ENCODE peak calls at places on chromosomes 12 and 14, in ten cellular contexts. One of them, this sample, is unnamed.
A peak's percentile ranks its signal among the peaks of the same experiment; 100 is the strongest.

GRCh38 chr12:105805730-105806390 is 332.9 kb downstream of the NUAK1 start:
- DNase-seq in esophagus muscularis mucosa: peak; percentile 19
- DNase-seq in HAP-1: no peak
- DNase-seq in IMR-90: no peak
- DNase-seq in tibial artery: no peak
- DNase-seq in cardiac muscle cell: no peak
- DNase-seq in lower leg skin: no peak
- DNase-seq in heart left ventricle: no peak
- DNase-seq in OCI-LY7: no peak
- DNase-seq in CD8-positive, alpha-beta memory T cell: no peak
- DNase-seq in this sample: no peak

GRCh38 chr12:51901881-51902280 is 5.4 kb upstream of the ACVRL1 start:
- DNase-seq in esophagus muscularis mucosa: no peak
- DNase-seq in HAP-1: no peak
- DNase-seq in IMR-90: no peak
- DNase-seq in tibial artery: no peak
- DNase-seq in cardiac muscle cell: no peak
- DNase-seq in lower leg skin: no peak
- DNase-seq in heart left ventricle: no peak
- DNase-seq in OCI-LY7: no peak
- DNase-seq in CD8-positive, alpha-beta memory T cell: no peak
- DNase-seq in this sample: no peak

GRCh38 chr12:27424631-27425230 is 21.8 kb upstream of the SMCO2 start:
- DNase-seq in esophagus muscularis mucosa: no peak
- DNase-seq in HAP-1: no peak
- DNase-seq in IMR-90: peak; percentile 58
- DNase-seq in tibial artery: no peak
- DNase-seq in cardiac muscle cell: peak; percentile 88
- DNase-seq in lower leg skin: no peak
- DNase-seq in heart left ventricle: peak; percentile 26
- DNase-seq in OCI-LY7: peak; percentile 41
- DNase-seq in CD8-positive, alpha-beta memory T cell: no peak
- DNase-seq in this sample: peak; percentile 75

GRCh38 chr14:75306917-75307699 is 28.5 kb downstream of the FOS start:
- DNase-seq in esophagus muscularis mucosa: no peak
- DNase-seq in HAP-1: peak; percentile 29
- DNase-seq in IMR-90: peak; percentile 19
- DNase-seq in tibial artery: no peak
- DNase-seq in cardiac muscle cell: no peak
- DNase-seq in lower leg skin: no peak
- DNase-seq in heart left ventricle: no peak
- DNase-seq in OCI-LY7: peak; percentile 87
- DNase-seq in CD8-positive, alpha-beta memory T cell: no peak
- DNase-seq in this sample: peak; percentile 70

GRCh38 chr14:36973806-36974442 is 198.5 kb downstream of the SLC25A21 start:
- DNase-seq in esophagus muscularis mucosa: no peak
- DNase-seq in HAP-1: no peak
- DNase-seq in IMR-90: peak; percentile 83
- DNase-seq in tibial artery: no peak
- DNase-seq in cardiac muscle cell: no peak
- DNase-seq in lower leg skin: no peak
- DNase-seq in heart left ventricle: no peak
- DNase-seq in OCI-LY7: no peak
- DNase-seq in CD8-positive, alpha-beta memory T cell: no peak
- DNase-seq in this sample: no peak

GRCh38 chr14:43141636-43142191 is 1365.4 kb downstream of the FSCB start:
- DNase-seq in esophagus muscularis mucosa: no peak
- DNase-seq in HAP-1: no peak
- DNase-seq in IMR-90: no peak
- DNase-seq in tibial artery: no peak
- DNase-seq in cardiac muscle cell: no peak
- DNase-seq in lower leg skin: no peak
- DNase-seq in heart left ventricle: no peak
- DNase-seq in OCI-LY7: no peak
- DNase-seq in CD8-positive, alpha-beta memory T cell: no peak
- DNase-seq in this sample: no peak

GRCh38 chr12:110022980-110023633 is 23.9 kb downstream of the ANKRD13A start:
- DNase-seq in esophagus muscularis mucosa: no peak
- DNase-seq in HAP-1: no peak
- DNase-seq in IMR-90: peak; percentile 88
- DNase-seq in tibial artery: no peak
- DNase-seq in cardiac muscle cell: peak; percentile 56
- DNase-seq in lower leg skin: no peak
- DNase-seq in heart left ventricle: no peak
- DNase-seq in OCI-LY7: no peak
- DNase-seq in CD8-positive, alpha-beta memory T cell: no peak
- DNase-seq in this sample: no peak

GRCh38 chr14:91284791-91285548 is 40.5 kb upstream of the GPR68 start:
- DNase-seq in esophagus muscularis mucosa: no peak
- DNase-seq in HAP-1: no peak
- DNase-seq in IMR-90: no peak
- DNase-seq in tibial artery: no peak
- DNase-seq in cardiac muscle cell: no peak
- DNase-seq in lower leg skin: no peak
- DNase-seq in heart left ventricle: no peak
- DNase-seq in OCI-LY7: peak; percentile 85
- DNase-seq in CD8-positive, alpha-beta memory T cell: no peak
- DNase-seq in this sample: no peak

GRCh38 chr12:75488553-75488952 is 8.0 kb downstream of the GLIPR1 start:
- DNase-seq in esophagus muscularis mucosa: no peak
- DNase-seq in HAP-1: peak; percentile 52
- DNase-seq in IMR-90: peak; percentile 56
- DNase-seq in tibial artery: no peak
- DNase-seq in cardiac muscle cell: peak; percentile 70
- DNase-seq in lower leg skin: no peak
- DNase-seq in heart left ventricle: no peak
- DNase-seq in OCI-LY7: peak; percentile 36
- DNase-seq in CD8-positive, alpha-beta memory T cell: no peak
- DNase-seq in this sample: peak; percentile 64

GRCh38 chr14:36021030-36021422 is 155.5 kb downstream of the PTCSC3 start:
- DNase-seq in esophagus muscularis mucosa: no peak
- DNase-seq in HAP-1: no peak
- DNase-seq in IMR-90: no peak
- DNase-seq in tibial artery: no peak
- DNase-seq in cardiac muscle cell: no peak
- DNase-seq in lower leg skin: no peak
- DNase-seq in heart left ventricle: no peak
- DNase-seq in OCI-LY7: no peak
- DNase-seq in CD8-positive, alpha-beta memory T cell: no peak
- DNase-seq in this sample: no peak

GRCh38 chr14:105398726-105399440 is 545 bp downstream of the TEX22 start:
- DNase-seq in esophagus muscularis mucosa: no peak
- DNase-seq in HAP-1: peak; percentile 71
- DNase-seq in IMR-90: peak; percentile 11
- DNase-seq in tibial artery: no peak
- DNase-seq in cardiac muscle cell: no peak
- DNase-seq in lower leg skin: no peak
- DNase-seq in heart left ventricle: no peak
- DNase-seq in OCI-LY7: peak; percentile 67
- DNase-seq in CD8-positive, alpha-beta memory T cell: peak; percentile 21
- DNase-seq in this sample: peak; percentile 87

GRCh38 chr14:102541771-102542170 is 32.2 kb upstream of the ANKRD9 start:
- DNase-seq in esophagus muscularis mucosa: no peak
- DNase-seq in HAP-1: no peak
- DNase-seq in IMR-90: no peak
- DNase-seq in tibial artery: no peak
- DNase-seq in cardiac muscle cell: no peak
- DNase-seq in lower leg skin: no peak
- DNase-seq in heart left ventricle: no peak
- DNase-seq in OCI-LY7: no peak
- DNase-seq in CD8-positive, alpha-beta memory T cell: no peak
- DNase-seq in this sample: no peak

GRCh38 chr14:23729720-23730387 is 93.7 kb downstream of the DHRS2 start:
- DNase-seq in esophagus muscularis mucosa: no peak
- DNase-seq in HAP-1: no peak
- DNase-seq in IMR-90: no peak
- DNase-seq in tibial artery: no peak
- DNase-seq in cardiac muscle cell: no peak
- DNase-seq in lower leg skin: no peak
- DNase-seq in heart left ventricle: no peak
- DNase-seq in OCI-LY7: no peak
- DNase-seq in CD8-positive, alpha-beta memory T cell: no peak
- DNase-seq in this sample: peak; percentile 4

GRCh38 chr12:105843989-105844768 is 294.6 kb downstream of the NUAK1 start:
- DNase-seq in esophagus muscularis mucosa: peak; percentile 74
- DNase-seq in HAP-1: no peak
- DNase-seq in IMR-90: peak; percentile 29
- DNase-seq in tibial artery: no peak
- DNase-seq in cardiac muscle cell: peak; percentile 11
- DNase-seq in lower leg skin: peak; percentile 41
- DNase-seq in heart left ventricle: no peak
- DNase-seq in OCI-LY7: no peak
- DNase-seq in CD8-positive, alpha-beta memory T cell: no peak
- DNase-seq in this sample: no peak

GRCh38 chr14:37889087-37889486 is 293.7 kb downstream of the TTC6 start:
- DNase-seq in esophagus muscularis mucosa: no peak
- DNase-seq in HAP-1: peak; percentile 14
- DNase-seq in IMR-90: no peak
- DNase-seq in tibial artery: no peak
- DNase-seq in cardiac muscle cell: no peak
- DNase-seq in lower leg skin: no peak
- DNase-seq in heart left ventricle: peak; percentile 32
- DNase-seq in OCI-LY7: no peak
- DNase-seq in CD8-positive, alpha-beta memory T cell: no peak
- DNase-seq in this sample: no peak

GRCh38 chr14:31945074-31945613 is 132.0 kb upstream of the ARHGAP5 start:
- DNase-seq in esophagus muscularis mucosa: no peak
- DNase-seq in HAP-1: no peak
- DNase-seq in IMR-90: no peak
- DNase-seq in tibial artery: no peak
- DNase-seq in cardiac muscle cell: no peak
- DNase-seq in lower leg skin: no peak
- DNase-seq in heart left ventricle: no peak
- DNase-seq in OCI-LY7: peak; percentile 58
- DNase-seq in CD8-positive, alpha-beta memory T cell: no peak
- DNase-seq in this sample: no peak

GRCh38 chr12:39503445-39503844 is 60.5 kb upstream of the KIF21A start:
- DNase-seq in esophagus muscularis mucosa: no peak
- DNase-seq in HAP-1: no peak
- DNase-seq in IMR-90: no peak
- DNase-seq in tibial artery: no peak
- DNase-seq in cardiac muscle cell: peak; percentile 70
- DNase-seq in lower leg skin: no peak
- DNase-seq in heart left ventricle: no peak
- DNase-seq in OCI-LY7: no peak
- DNase-seq in CD8-positive, alpha-beta memory T cell: no peak
- DNase-seq in this sample: no peak

GRCh38 chr14:75258079-75258802 is 20.4 kb upstream of the FOS start:
- DNase-seq in esophagus muscularis mucosa: no peak
- DNase-seq in HAP-1: no peak
- DNase-seq in IMR-90: peak; percentile 59
- DNase-seq in tibial artery: peak; percentile 89
- DNase-seq in cardiac muscle cell: peak; percentile 89
- DNase-seq in lower leg skin: peak; percentile 86
- DNase-seq in heart left ventricle: no peak
- DNase-seq in OCI-LY7: no peak
- DNase-seq in CD8-positive, alpha-beta memory T cell: no peak
- DNase-seq in this sample: no peak

GRCh38 chr14:67396381-67396965 is 15.5 kb downstream of the PLEK2 start:
- DNase-seq in esophagus muscularis mucosa: peak; percentile 81
- DNase-seq in HAP-1: no peak
- DNase-seq in IMR-90: peak; percentile 32
- DNase-seq in tibial artery: no peak
- DNase-seq in cardiac muscle cell: peak; percentile 65
- DNase-seq in lower leg skin: no peak
- DNase-seq in heart left ventricle: no peak
- DNase-seq in OCI-LY7: no peak
- DNase-seq in CD8-positive, alpha-beta memory T cell: no peak
- DNase-seq in this sample: no peak

GRCh38 chr14:77301103-77301502 is 19.6 kb downstream of the POMT2 start:
- DNase-seq in esophagus muscularis mucosa: no peak
- DNase-seq in HAP-1: peak; percentile 83
- DNase-seq in IMR-90: peak; percentile 85
- DNase-seq in tibial artery: peak; percentile 78
- DNase-seq in cardiac muscle cell: peak; percentile 89
- DNase-seq in lower leg skin: peak; percentile 79
- DNase-seq in heart left ventricle: peak; percentile 58
- DNase-seq in OCI-LY7: peak; percentile 70
- DNase-seq in CD8-positive, alpha-beta memory T cell: peak; percentile 11
- DNase-seq in this sample: peak; percentile 71

GRCh38 chr12:100391856-100392255 is 35.0 kb downstream of the SLC17A8 start:
- DNase-seq in esophagus muscularis mucosa: no peak
- DNase-seq in HAP-1: no peak
- DNase-seq in IMR-90: no peak
- DNase-seq in tibial artery: no peak
- DNase-seq in cardiac muscle cell: peak; percentile 48
- DNase-seq in lower leg skin: no peak
- DNase-seq in heart left ventricle: no peak
- DNase-seq in OCI-LY7: no peak
- DNase-seq in CD8-positive, alpha-beta memory T cell: no peak
- DNase-seq in this sample: no peak

GRCh38 chr12:62907067-62907466 is 27.9 kb downstream of the PPM1H start:
- DNase-seq in esophagus muscularis mucosa: peak; percentile 5
- DNase-seq in HAP-1: no peak
- DNase-seq in IMR-90: no peak
- DNase-seq in tibial artery: no peak
- DNase-seq in cardiac muscle cell: no peak
- DNase-seq in lower leg skin: no peak
- DNase-seq in heart left ventricle: no peak
- DNase-seq in OCI-LY7: no peak
- DNase-seq in CD8-positive, alpha-beta memory T cell: no peak
- DNase-seq in this sample: no peak
- H3K4me3 ChIP-seq in esophagus muscularis mucosa: no peak overlapping the region
- H3K4me3 ChIP-seq in HAP-1: no peak overlapping the region
- H3K4me3 ChIP-seq in IMR-90: no peak overlapping the region
- H3K4me3 ChIP-seq in tibial artery: no peak overlapping the region
- H3K4me3 ChIP-seq in cardiac muscle cell: no peak overlapping the region
- H3K4me3 ChIP-seq in lower leg skin: no peak overlapping the region
- H3K4me3 ChIP-seq in heart left ventricle: no peak overlapping the region
- H3K4me3 ChIP-seq in OCI-LY7: no peak overlapping the region
- H3K4me3 ChIP-seq in CD8-positive, alpha-beta memory T cell: no peak overlapping the region
- H3K4me3 ChIP-seq in this sample: no peak overlapping the region

GRCh38 chr12:92439397-92439779 is 263.4 kb upstream of the PLEKHG7 start:
- DNase-seq in esophagus muscularis mucosa: no peak
- DNase-seq in HAP-1: no peak
- DNase-seq in IMR-90: peak; percentile 31
- DNase-seq in tibial artery: no peak
- DNase-seq in cardiac muscle cell: peak; percentile 72
- DNase-seq in lower leg skin: peak; percentile 67
- DNase-seq in heart left ventricle: no peak
- DNase-seq in OCI-LY7: no peak
- DNase-seq in CD8-positive, alpha-beta memory T cell: no peak
- DNase-seq in this sample: peak; percentile 58
- H3K4me3 ChIP-seq in esophagus muscularis mucosa: no peak overlapping the region
- H3K4me3 ChIP-seq in HAP-1: no peak overlapping the region
- H3K4me3 ChIP-seq in IMR-90: no peak overlapping the region
- H3K4me3 ChIP-seq in tibial artery: no peak overlapping the region
- H3K4me3 ChIP-seq in cardiac muscle cell: no peak overlapping the region
- H3K4me3 ChIP-seq in lower leg skin: no peak overlapping the region
- H3K4me3 ChIP-seq in heart left ventricle: no peak overlapping the region
- H3K4me3 ChIP-seq in OCI-LY7: no peak overlapping the region
- H3K4me3 ChIP-seq in CD8-positive, alpha-beta memory T cell: no peak overlapping the region
- H3K4me3 ChIP-seq in this sample: no peak overlapping the region

GRCh38 chr12:3170423-3171194 is 93.4 kb downstream of the TSPAN9 start:
- DNase-seq in esophagus muscularis mucosa: no peak
- DNase-seq in HAP-1: no peak
- DNase-seq in IMR-90: peak; percentile 97
- DNase-seq in tibial artery: no peak
- DNase-seq in cardiac muscle cell: peak; percentile 84
- DNase-seq in lower leg skin: no peak
- DNase-seq in heart left ventricle: no peak
- DNase-seq in OCI-LY7: no peak
- DNase-seq in CD8-positive, alpha-beta memory T cell: no peak
- DNase-seq in this sample: peak; percentile 4
- H3K4me3 ChIP-seq in esophagus muscularis mucosa: no peak overlapping the region
- H3K4me3 ChIP-seq in HAP-1: no peak overlapping the region
- H3K4me3 ChIP-seq in IMR-90: no peak overlapping the region
- H3K4me3 ChIP-seq in tibial artery: no peak overlapping the region
- H3K4me3 ChIP-seq in cardiac muscle cell: no peak overlapping the region
- H3K4me3 ChIP-seq in lower leg skin: no peak overlapping the region
- H3K4me3 ChIP-seq in heart left ventricle: no peak overlapping the region
- H3K4me3 ChIP-seq in OCI-LY7: no peak overlapping the region
- H3K4me3 ChIP-seq in CD8-positive, alpha-beta memory T cell: no peak overlapping the region
- H3K4me3 ChIP-seq in this sample: no peak overlapping the region

GRCh38 chr12:79934309-79935020 is 432 bp downstream of the PPP1R12A start:
- DNase-seq in esophagus muscularis mucosa: peak; percentile 93
- DNase-seq in HAP-1: peak; percentile 61
- DNase-seq in IMR-90: peak; percentile 36
- DNase-seq in tibial artery: peak; percentile 85
- DNase-seq in cardiac muscle cell: no peak
- DNase-seq in lower leg skin: peak; percentile 38
- DNase-seq in heart left ventricle: peak; percentile 64
- DNase-seq in OCI-LY7: peak; percentile 47
- DNase-seq in CD8-positive, alpha-beta memory T cell: peak; percentile 36
- DNase-seq in this sample: peak; percentile 83
- H3K4me3 ChIP-seq in esophagus muscularis mucosa: peak overlapping the region; percentile 80
- H3K4me3 ChIP-seq in HAP-1: peak overlapping the region; percentile 88
- H3K4me3 ChIP-seq in IMR-90: peak overlapping the region; percentile 93
- H3K4me3 ChIP-seq in tibial artery: peak overlapping the region; percentile 70
- H3K4me3 ChIP-seq in cardiac muscle cell: peak overlapping the region; percentile 72
- H3K4me3 ChIP-seq in lower leg skin: peak overlapping the region; percentile 76
- H3K4me3 ChIP-seq in heart left ventricle: peak overlapping the region; percentile 89
- H3K4me3 ChIP-seq in OCI-LY7: peak overlapping the region; percentile 100
- H3K4me3 ChIP-seq in CD8-positive, alpha-beta memory T cell: peak overlapping the region; percentile 75
- H3K4me3 ChIP-seq in this sample: peak overlapping the region; percentile 81

This sample was measured in NB4.